ENCODE peak calls at places on chromosomes 7 and 10, in seven cellular contexts. S, O, E, T, Y, F and U are unnamed samples.

GRCh38 chr10:126309193-126309592 is 79.1 kb downstream of the ADAM12 start:
- DNase-seq in S (no peak), O (no peak), E (no peak), T (no peak), Y (no peak), F (no peak), U (no peak)

GRCh38 chr10:102657984-102658724 is 13.9 kb downstream of the TRIM8 start:
- DNase-seq in S (no peak), O (no peak), E (no peak), T (no peak), Y (no peak), F (no peak), U (no peak)

GRCh38 chr10:79242620-79243152 is 104.6 kb upstream of the PPIF start:
- DNase-seq in S (no peak), O (peak; percentile 71), E (peak; percentile 53), T (peak; percentile 73), Y (peak; percentile 89), F (peak; percentile 67), U (peak; percentile 88)

GRCh38 chr10:77350711-77351119 is 286.9 kb downstream of the KCNMA1 start:
- DNase-seq in S (peak; percentile 91), O (no peak), E (no peak), T (no peak), Y (no peak), F (no peak), U (no peak)

GRCh38 chr7:37758467-37758866 is 74.9 kb downstream of the GPR141 start:
- DNase-seq in S (no peak), O (no peak), E (no peak), T (no peak), Y (no peak), F (no peak), U (no peak)

GRCh38 chr7:50953820-50954219 is 171.1 kb upstream of the GRB10 start:
- DNase-seq in S (no peak), O (no peak), E (no peak), T (no peak), Y (no peak), F (no peak), U (no peak)

GRCh38 chr10:10564081-10564480 is 453.6 kb upstream of the CELF2 start:
- DNase-seq in S (no peak), O (no peak), E (no peak), T (no peak), Y (no peak), F (no peak), U (no peak)

GRCh38 chr10:96720422-96721206 is at the start of gene PIK3AP1:
- DNase-seq in S (no peak), O (peak; percentile 81), E (no peak), T (peak; percentile 47), Y (peak; percentile 81), F (peak; percentile 67), U (peak; percentile 91)

GRCh38 chr7:127713758-127714157 is 61.8 kb downstream of the SND1 start:
- DNase-seq in S (no peak), O (no peak), E (no peak), T (no peak), Y (no peak), F (no peak), U (no peak)

GRCh38 chr10:118528426-118528825 is 67.0 kb downstream of the PRLHR start:
- DNase-seq in S (no peak), O (no peak), E (no peak), T (no peak), Y (no peak), F (no peak), U (no peak)

GRCh38 chr7:139853576-139854511 is 24.8 kb downstream of the TBXAS1 start:
- DNase-seq in S (no peak), O (no peak), E (no peak), T (no peak), Y (no peak), F (no peak), U (no peak)

GRCh38 chr7:16129431-16130126 is 291.8 kb downstream of the CRPPA start:
- DNase-seq in S (peak; percentile 31), O (no peak), E (no peak), T (no peak), Y (no peak), F (no peak), U (no peak)

GRCh38 chr7:127810691-127811660 is 159.0 kb downstream of the SND1 start:
- DNase-seq in S (no peak), O (no peak), E (no peak), T (no peak), Y (no peak), F (no peak), U (no peak)

GRCh38 chr7:111741811-111742240 is 179.5 kb upstream of the IMMP2L start:
- DNase-seq in S (no peak), O (no peak), E (no peak), T (peak; percentile 38), Y (peak; percentile 83), F (no peak), U (peak; percentile 67)

GRCh38 chr7:70630647-70631457 is 501.1 kb upstream of the GALNT17 start:
- DNase-seq in S (no peak), O (no peak), E (no peak), T (no peak), Y (no peak), F (no peak), U (no peak)

GRCh38 chr7:148433521-148434180 is 156.9 kb upstream of the C7orf33 start:
- DNase-seq in S (no peak), O (no peak), E (no peak), T (no peak), Y (no peak), F (no peak), U (no peak)

GRCh38 chr7:38525857-38526256 is 105.3 kb downstream of the AMPH start:
- DNase-seq in S (no peak), O (no peak), E (no peak), T (no peak), Y (no peak), F (no peak), U (no peak)

GRCh38 chr7:87347682-87348081 is 2.2 kb downstream of the CROT start:
- DNase-seq in S (no peak), O (no peak), E (no peak), T (no peak), Y (no peak), F (no peak), U (no peak)

GRCh38 chr7:35718047-35718446 is 23.1 kb upstream of the HERPUD2 start:
- DNase-seq in S (no peak), O (no peak), E (no peak), T (no peak), Y (no peak), F (no peak), U (no peak)

GRCh38 chr7:42605381-42605780 is 306.5 kb downstream of the C7orf25 start:
- DNase-seq in S (no peak), O (no peak), E (no peak), T (no peak), Y (no peak), F (no peak), U (no peak)

GRCh38 chr7:82343716-82344115 is 99.9 kb downstream of the CACNA2D1 start:
- DNase-seq in S (no peak), O (no peak), E (no peak), T (no peak), Y (no peak), F (no peak), U (no peak)

GRCh38 chr7:133401225-133401624 is 148.3 kb downstream of the EXOC4 start:
- DNase-seq in S (no peak), O (no peak), E (no peak), T (no peak), Y (no peak), F (no peak), U (no peak)

GRCh38 chr10:96309631-96310358 is 5.6 kb downstream of the DNTT start:
- DNase-seq in S (no peak), O (no peak), E (no peak), T (no peak), Y (no peak), F (no peak), U (no peak)

GRCh38 chr10:89665302-89665701 is 20.3 kb upstream of the PANK1 start:
- DNase-seq in S (no peak), O (no peak), E (no peak), T (no peak), Y (no peak), F (no peak), U (no peak)

GRCh38 chr10:62374862-62375710 is 917 bp downstream of the ZNF365 start:
- DNase-seq in S (no peak), O (no peak), E (no peak), T (no peak), Y (peak; percentile 6), F (no peak), U (no peak)

DNA sequence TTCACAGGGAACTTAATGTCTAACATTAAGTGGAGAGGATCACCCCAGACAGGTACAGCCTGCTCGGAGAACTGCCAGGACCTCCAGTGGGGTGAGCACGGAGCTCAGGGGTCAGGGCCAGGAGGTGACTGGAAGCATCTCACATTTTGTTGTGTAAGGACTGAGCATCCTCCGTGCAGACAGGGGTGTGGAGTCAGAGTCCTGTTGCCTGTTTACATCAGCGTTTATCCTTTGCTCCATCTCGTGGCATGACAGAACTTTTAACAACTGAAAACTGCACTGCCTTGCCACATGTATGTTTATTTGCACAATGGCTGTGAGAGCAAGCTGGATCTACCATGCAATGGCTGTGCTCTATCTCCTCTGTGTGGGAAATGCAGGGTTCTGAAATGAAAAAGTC is 175.4 kb upstream of the AKR1E2 start:
- DNase-seq in S (no peak), O (no peak), E (no peak), T (no peak), Y (no peak), F (no peak), U (no peak)
- TF ChIP-seq CTCF in S (no peak), O (no peak), E (no peak), T (no peak), Y (no peak), F (no peak), U (no peak)

GRCh38 chr10:8344756-8345155 is 290.3 kb downstream of the GATA3 start:
- DNase-seq in S (no peak), O (no peak), E (no peak), T (no peak), Y (no peak), F (no peak), U (no peak)
- TF ChIP-seq CTCF in S (no peak), O (no peak), E (no peak), T (no peak), Y (no peak), F (no peak), U (no peak)

GRCh38 chr7:122532406-122533269 is 166.3 kb downstream of the RNF133 start:
- DNase-seq in S (no peak), O (no peak), E (no peak), T (no peak), Y (no peak), F (no peak), U (peak; percentile 5)

GRCh38 chr7:122525355-122525754 is 173.6 kb downstream of the RNF133 start:
- DNase-seq in S (no peak), O (no peak), E (no peak), T (no peak), Y (no peak), F (no peak), U (no peak)

GRCh38 chr7:122528879-122529481 is 169.9 kb downstream of the RNF133 start:
- DNase-seq in S (no peak), O (no peak), E (no peak), T (no peak), Y (peak; percentile 49), F (no peak), U (peak; percentile 15)
- TF ChIP-seq CTCF in S (peak; percentile 53), O (peak; percentile 46), E (peak; percentile 88), T (peak; percentile 82), Y (peak; percentile 34), F (no peak), U (no peak)

GRCh38 chr7:105990726-105991465 is 27.8 kb downstream of the CDHR3 start:
- DNase-seq in S (no peak), O (no peak), E (no peak), T (peak; percentile 17), Y (no peak), F (no peak), U (no peak)
- TF ChIP-seq CTCF in S (no peak), O (no peak), E (no peak), T (no peak), Y (no peak), F (no peak), U (no peak)

GRCh38 chr7:142301923-142302550 is 44.2 kb upstream of the PRSS58 start:
- DNase-seq in S (no peak), O (no peak), E (no peak), T (no peak), Y (peak; percentile 21), F (no peak), U (peak; percentile 22)
- TF ChIP-seq CTCF in S (peak; percentile 70), O (no peak), E (peak; percentile 30), T (peak; percentile 57), Y (peak; percentile 54), F (peak; percentile 38), U (peak; percentile 43)